ENCODE peak calls at places on chromosomes 3 and 15, in six cellular contexts. B is tibial nerve, H is endothelial cell of umbilical vein, T is A549, Z is HCT116, M is stomach. P is an unnamed sample.

GRCh38 chr3:172982731-172983364 is 158.2 kb downstream of the SPATA16 start:
- DNase-seq in H (peak; percentile 39), T (peak; percentile 7), M (no peak), Z (peak; percentile 7), B (no peak), P (no peak)

GRCh38 chr15:43792761-43793493 is 807 bp downstream of the SERF2 start:
- DNase-seq in Z (no peak), T (no peak), H (peak; percentile 28), M (no peak), B (no peak), P (no peak)

GRCh38 chr15:81289910-81290309 is 34.0 kb downstream of the STARD5 start:
- DNase-seq in Z (no peak), T (no peak), H (no peak), M (no peak), B (no peak), P (no peak)

GRCh38 chr3:127482216-127483004 is 108.1 kb downstream of the TPRA1 start:
- DNase-seq in M (no peak), Z (no peak), T (no peak), B (no peak), H (no peak), P (peak; percentile 30)

GRCh38 chr15:65184305-65184943 is 718 bp downstream of the CLPX start:
- DNase-seq in Z (no peak), B (peak; percentile 45), M (peak; percentile 58), T (peak; percentile 71), H (peak; percentile 79), P (peak; percentile 27)

GRCh38 chr3:169146866-169147245 is 516.7 kb downstream of the MECOM start:
- DNase-seq in B (no peak), Z (no peak), T (no peak), M (no peak), H (no peak), P (no peak)

GRCh38 chr15:84880007-84880406 is 4.5 kb upstream of the SLC28A1 start:
- DNase-seq in T (no peak), H (no peak), Z (no peak), B (no peak), M (no peak), P (no peak)

GRCh38 chr15:50907866-50908208 is 646 bp upstream of the AP4E1 start:
- DNase-seq in M (peak; percentile 28), H (peak; percentile 62), B (no peak), T (peak; percentile 53), Z (peak; percentile 15), P (peak; percentile 17)

GRCh38 chr15:38069001-38069400 is 134.6 kb downstream of the TMCO5A start:
- DNase-seq in H (peak; percentile 85), B (no peak), Z (no peak), M (peak; percentile 29), T (peak; percentile 17), P (peak; percentile 75)

GRCh38 chr15:81642451-81642990 is 268.5 kb upstream of the TMC3 start:
- DNase-seq in B (no peak), H (no peak), Z (no peak), T (no peak), M (no peak), P (peak; percentile 3)

GRCh38 chr3:133890037-133890436 is 5.6 kb downstream of the RAB6B start:
- DNase-seq in M (no peak), H (no peak), T (no peak), B (no peak), Z (no peak), P (no peak)

GRCh38 chr3:45623846-45624245 is 29.3 kb downstream of the LIMD1 start:
- DNase-seq in M (no peak), H (no peak), T (no peak), B (no peak), Z (no peak), P (no peak)

GRCh38 chr15:86735244-86736040 is 655.8 kb downstream of the AGBL1 start:
- DNase-seq in B (no peak), M (no peak), H (no peak), Z (no peak), T (no peak), P (no peak)

GRCh38 chr3:177641206-177641605 is 443.9 kb upstream of the TBL1XR1 start:
- DNase-seq in M (no peak), Z (no peak), H (no peak), B (no peak), T (no peak), P (no peak)

GRCh38 chr3:177640319-177640997 is 443.2 kb upstream of the TBL1XR1 start:
- DNase-seq in T (no peak), Z (no peak), M (no peak), H (no peak), B (no peak), P (no peak)

GRCh38 chr3:177642482-177643163 is 445.3 kb upstream of the TBL1XR1 start:
- DNase-seq in T (no peak), B (no peak), M (no peak), Z (no peak), H (no peak), P (no peak)

GRCh38 chr3:177646749-177647148 is 449.5 kb upstream of the TBL1XR1 start:
- DNase-seq in Z (no peak), H (no peak), B (no peak), M (no peak), T (no peak), P (no peak)

DNA sequence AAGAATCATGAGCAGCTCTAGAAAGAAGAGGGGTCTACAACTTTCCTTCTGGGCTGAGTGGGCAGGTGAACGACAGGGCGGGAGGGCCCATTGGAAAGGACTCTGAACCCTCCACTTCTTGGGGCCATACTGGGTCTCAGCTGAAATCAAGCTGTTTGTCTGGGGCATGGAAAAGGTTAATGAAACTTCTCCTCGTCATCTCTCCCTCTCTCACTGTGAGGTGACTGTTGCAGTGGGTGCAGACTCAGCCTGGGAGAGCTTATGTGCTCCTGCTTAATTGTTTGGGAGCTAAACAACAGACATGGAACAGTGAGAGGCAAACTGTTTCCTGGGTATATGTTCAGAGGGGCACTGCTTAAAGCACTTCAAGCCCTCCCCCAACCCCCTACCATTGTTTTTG is 444.8 kb upstream of the TBL1XR1 start:
- DNase-seq in Z (no peak), T (no peak), H (no peak), B (no peak), M (no peak), P (no peak)
- H3K4me3 ChIP-seq in Z (no peak overlapping the region), T (no peak overlapping the region), H (no peak overlapping the region), B (no peak overlapping the region), M (no peak overlapping the region), P (no peak overlapping the region)

DNA sequence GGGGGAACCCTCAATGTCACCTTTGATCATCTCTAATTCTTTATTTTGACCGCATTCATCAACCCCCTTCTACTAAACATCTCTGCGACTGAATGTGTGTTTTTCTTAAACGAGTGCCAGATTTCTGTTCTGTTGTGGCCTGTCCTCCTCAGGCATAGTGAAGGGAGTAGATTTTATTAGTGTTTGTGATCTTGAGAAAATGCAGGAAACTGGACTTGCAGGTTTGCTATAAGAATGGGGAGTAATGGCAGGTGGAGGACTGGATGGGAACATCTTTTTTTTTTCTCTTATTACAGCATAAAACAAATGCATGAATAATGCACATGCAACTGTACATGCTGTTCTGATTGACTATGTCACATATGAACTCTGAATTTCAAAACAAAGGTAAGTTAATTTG is 59.3 kb downstream of the ADAMTSL3 start:
- DNase-seq in Z (no peak), B (no peak), T (no peak), M (no peak), H (no peak), P (no peak)
- H3K27ac ChIP-seq in Z (no peak overlapping the region), B (no peak overlapping the region), T (no peak overlapping the region), M (no peak overlapping the region), H (no peak overlapping the region), P (no peak overlapping the region)

DNA sequence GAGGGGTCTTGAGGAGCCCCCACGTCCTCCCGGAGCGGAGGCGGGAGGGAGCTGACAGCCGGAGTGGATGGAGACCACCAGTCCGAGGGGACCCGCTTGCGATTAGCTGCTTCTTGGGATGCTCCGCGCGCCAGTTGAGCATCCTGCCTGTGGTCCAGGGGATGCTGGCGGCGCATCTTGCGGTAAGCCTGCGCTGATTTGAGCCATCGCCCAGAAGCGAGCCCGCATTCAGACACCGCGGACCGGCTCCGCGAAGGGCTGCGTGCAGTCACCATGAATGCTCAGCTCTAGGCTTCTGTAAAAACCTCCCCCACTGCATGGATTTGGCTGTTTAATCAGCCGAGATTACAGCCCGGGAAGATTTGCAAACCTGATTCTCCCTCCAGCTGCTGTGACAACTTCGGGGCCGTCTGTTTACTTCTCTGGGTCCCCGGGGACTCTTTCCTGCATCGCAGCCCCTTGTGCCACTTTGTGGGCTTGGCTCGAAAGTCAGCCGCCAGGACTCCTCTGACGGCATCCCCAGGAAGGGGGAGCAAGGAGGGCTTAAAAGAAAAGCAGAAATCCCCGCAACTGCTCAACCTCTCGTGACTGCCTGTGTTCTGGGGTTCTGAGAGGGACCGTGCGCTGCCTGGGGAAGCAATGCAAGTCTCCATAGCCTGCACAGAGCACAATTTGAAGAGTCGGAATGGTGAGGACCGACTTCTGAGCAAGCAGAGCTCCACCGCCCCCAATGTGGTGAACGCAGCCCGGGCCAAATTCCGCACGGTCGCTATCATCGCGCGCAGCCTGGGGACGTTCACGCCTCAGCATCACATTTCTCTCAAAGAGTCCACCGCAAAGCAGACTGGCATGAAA is 171.1 kb downstream of the KCNAB1 start:
- DNase-seq in Z (no peak), H (no peak), T (no peak), B (no peak), M (no peak), P (peak; percentile 25)
- H3K4me3 ChIP-seq in Z (no peak overlapping the region), H (peak overlapping the region; percentile 12), T (no peak overlapping the region), B (peak overlapping the region; percentile 6), M (peak overlapping the region; percentile 42), P (peak overlapping the region; percentile 58)

GRCh38 chr3:75049581-75049980 is 435.1 kb upstream of the CNTN3 start:
- DNase-seq in T (no peak), M (no peak), Z (no peak), H (no peak), B (no peak), P (no peak)
- H3K27ac ChIP-seq in T (no peak overlapping the region), M (no peak overlapping the region), Z (no peak overlapping the region), H (no peak overlapping the region), B (no peak overlapping the region), P (no peak overlapping the region)